ENCODE peak calls at places on chromosomes 12 and 14, in ten cellular contexts. F, W, S, E, U, R, Y, C, H and T are unnamed samples. For H3K9me3, the result is how much of the 10 kb centered on the place peaks cover.

GRCh38 chr12:79848321-79848720 is 86.6 kb downstream of the PPP1R12A start:
- DNase-seq in H (no peak), W (no peak), S (no peak), C (no peak), Y (peak), E (no peak), R (no peak), F (no peak), U (no peak), T (no peak)

GRCh38 chr12:82912406-82912805 is 225.7 kb downstream of the TMTC2 start:
- DNase-seq in U (no peak), Y (no peak), R (no peak), C (no peak), F (no peak), H (no peak), W (no peak), E (no peak), S (no peak), T (no peak)

GRCh38 chr14:68840454-68840853 is 47.6 kb upstream of the ZFP36L1 start:
- DNase-seq in S (no peak), R (no peak), F (no peak), E (no peak), W (no peak), C (no peak), Y (no peak), H (no peak), U (no peak), T (no peak)

GRCh38 chr14:54769955-54770863 is 132.4 kb downstream of the GCH1 start:
- DNase-seq in W (no peak), R (peak), U (no peak), S (no peak), E (no peak), F (no peak), C (no peak), Y (no peak), H (no peak), T (no peak)

GRCh38 chr12:19431407-19432308 is 7.6 kb upstream of the AEBP2 start:
- DNase-seq in C (no peak), E (no peak), H (no peak), F (peak), S (no peak), W (peak), Y (peak), R (no peak), U (no peak), T (no peak)

GRCh38 chr12:104292872-104293794 is 10.4 kb upstream of the EID3 start:
- DNase-seq in C (no peak), F (no peak), S (no peak), U (no peak), W (peak), E (no peak), R (no peak), Y (peak), H (no peak), T (no peak)

GRCh38 chr12:25337916-25338315 is 87.2 kb upstream of the KRAS start:
- DNase-seq in Y (no peak), U (no peak), C (no peak), E (no peak), W (no peak), R (no peak), H (no peak), S (no peak), F (no peak), T (no peak)

GRCh38 chr14:64082837-64083236 is 211.3 kb downstream of the ESR2 start:
- DNase-seq in R (no peak), E (no peak), S (no peak), F (no peak), U (peak), W (no peak), H (no peak), C (peak), Y (peak), T (no peak)

GRCh38 chr14:80202888-80203562 is 8.3 kb downstream of the DIO2 start:
- DNase-seq in S (no peak), F (peak), E (no peak), R (no peak), U (no peak), W (peak), Y (no peak), C (no peak), H (no peak), T (no peak)

GRCh38 chr14:91858536-91859275 is 8.6 kb downstream of the TC2N start:
- DNase-seq in E (no peak), W (peak), R (no peak), S (no peak), C (no peak), F (no peak), Y (peak), H (no peak), U (no peak), T (no peak)

GRCh38 chr14:37230551-37231194 is 32.9 kb downstream of the MIPOL1 start:
- DNase-seq in W (peak), U (peak), R (no peak), E (peak), Y (peak), C (no peak), H (peak), F (no peak), S (no peak), T (no peak)

GRCh38 chr12:120759591-120760348 is 34.1 kb downstream of the ACADS start:
- DNase-seq in E (no peak), U (no peak), F (no peak), R (peak), H (no peak), W (no peak), Y (no peak), S (no peak), C (no peak), T (no peak)

GRCh38 chr12:49369723-49370145 is 2.5 kb downstream of the SPATS2 start:
- DNase-seq in R (no peak), S (no peak), C (no peak), Y (peak), H (no peak), U (peak), F (peak), E (no peak), W (peak), T (no peak)

GRCh38 chr12:85625467-85625866 is 210.7 kb downstream of the RASSF9 start:
- DNase-seq in S (no peak), C (no peak), R (no peak), E (no peak), W (no peak), Y (no peak), H (no peak), U (no peak), F (no peak), T (no peak)

GRCh38 chr14:68676511-68676943 is 116.3 kb downstream of the ZFP36L1 start:
- DNase-seq in H (no peak), Y (no peak), E (no peak), R (no peak), C (peak), U (no peak), S (no peak), F (peak), W (no peak), T (no peak)

GRCh38 chr12:110861729-110862128 is 14.9 kb downstream of the CCDC63 start:
- DNase-seq in U (no peak), R (no peak), S (no peak), H (no peak), W (no peak), Y (no peak), C (no peak), E (no peak), F (peak), T (no peak)

GRCh38 chr12:71216725-71217579 is 59.2 kb upstream of the TSPAN8 start:
- DNase-seq in C (peak), W (peak), R (no peak), E (no peak), Y (peak), U (peak), F (peak), H (peak), S (no peak), T (no peak)

GRCh38 chr14:96062506-96062905 is 23.3 kb downstream of the C14orf132 start:
- DNase-seq in Y (no peak), U (no peak), S (no peak), E (no peak), C (peak), F (no peak), R (no peak), H (no peak), W (no peak), T (no peak)

GRCh38 chr14:64746298-64747250 is 42.4 kb downstream of the PLEKHG3 start:
- DNase-seq in Y (no peak), W (no peak), E (no peak), R (no peak), H (no peak), U (no peak), F (no peak), S (no peak), C (no peak), T (no peak)

GRCh38 chr12:109092484-109093021 is 719 bp downstream of the ALKBH2 start:
- DNase-seq in C (peak), S (no peak), U (no peak), F (no peak), Y (no peak), W (no peak), H (no peak), E (no peak), R (no peak), T (no peak)

GRCh38 chr14:35952584-35952983 is 126.4 kb downstream of the BRMS1L start:
- DNase-seq in W (no peak), Y (no peak), H (no peak), F (no peak), E (no peak), U (no peak), R (no peak), S (no peak), C (no peak), T (no peak)

GRCh38 chr12:111645433-111645832 is 40.3 kb downstream of the BRAP start:
- DNase-seq in F (no peak), Y (peak), E (no peak), U (no peak), C (no peak), S (no peak), H (no peak), W (peak), R (no peak), T (no peak)

GRCh38 chr12:111607239-111607638 is 8.1 kb upstream of the ATXN2 start:
- DNase-seq in R (no peak), S (no peak), U (no peak), Y (no peak), E (no peak), H (no peak), W (no peak), F (no peak), C (no peak), T (no peak)

GRCh38 chr12:119444462-119445044 is 110.0 kb downstream of the CCDC60 start:
- DNase-seq in U (no peak), E (peak), R (no peak), W (peak), C (no peak), Y (no peak), H (peak), S (peak), F (peak), T (no peak)

GRCh38 chr14:50560929-50561280 is 960 bp downstream of the ATL1 start:
- DNase-seq in C (peak), H (peak), W (peak), F (peak), R (peak), S (peak), Y (peak), E (peak), U (peak), T (peak)

GRCh38 chr12:30450872-30451271 is 244.8 kb downstream of the IPO8 start:
- DNase-seq in H (no peak), W (no peak), E (no peak), F (no peak), C (no peak), S (no peak), U (no peak), R (no peak), Y (peak), T (no peak)

GRCh38 chr12:47828967-47829482 is 9.3 kb upstream of the HDAC7 start:
- DNase-seq in R (peak), E (no peak), H (no peak), F (no peak), S (peak), C (peak), Y (peak), W (peak), U (peak), T (no peak)

GRCh38 chr12:6332459-6332858 is 9.4 kb downstream of the TNFRSF1A start:
- DNase-seq in S (no peak), Y (peak), U (no peak), C (no peak), F (no peak), H (no peak), W (peak), R (no peak), E (no peak), T (no peak)
- H3K9me3 ChIP-seq in S (under half), Y (under half), U (under half), C (under half), F (under half), H (under half), W (under half), R (under half), E (under half), T (under half)

GRCh38 chr14:22334275-22334577 is 254.8 kb downstream of the DAD1 start:
- DNase-seq in F (no peak), E (no peak), C (no peak), H (no peak), R (no peak), Y (no peak), U (no peak), S (no peak), W (no peak), T (no peak)
- H3K27ac ChIP-seq in F (no peak), E (no peak), C (no peak), H (no peak), R (no peak), Y (no peak), U (no peak), S (no peak), W (peak), T (no peak)

GRCh38 chr12:10234562-10234961 is 21.9 kb downstream of the GABARAPL1 start:
- DNase-seq in H (no peak), U (no peak), Y (no peak), R (no peak), W (no peak), F (no peak), E (no peak), S (no peak), C (no peak), T (no peak)

GRCh38 chr12:10241276-10241675 is 28.6 kb downstream of the GABARAPL1 start:
- DNase-seq in C (no peak), H (no peak), F (no peak), E (no peak), S (no peak), R (no peak), Y (no peak), U (no peak), W (no peak), T (no peak)

GRCh38 chr12:10241781-10242180 is 29.1 kb downstream of the GABARAPL1 start:
- DNase-seq in W (no peak), S (no peak), Y (peak), R (no peak), H (no peak), E (no peak), F (no peak), U (no peak), C (no peak), T (no peak)

GRCh38 chr12:10235761-10236631 is 23.3 kb downstream of the GABARAPL1 start:
- DNase-seq in U (no peak), F (peak), S (peak), C (no peak), H (no peak), E (peak), R (no peak), Y (peak), W (peak), T (peak)

DNA sequence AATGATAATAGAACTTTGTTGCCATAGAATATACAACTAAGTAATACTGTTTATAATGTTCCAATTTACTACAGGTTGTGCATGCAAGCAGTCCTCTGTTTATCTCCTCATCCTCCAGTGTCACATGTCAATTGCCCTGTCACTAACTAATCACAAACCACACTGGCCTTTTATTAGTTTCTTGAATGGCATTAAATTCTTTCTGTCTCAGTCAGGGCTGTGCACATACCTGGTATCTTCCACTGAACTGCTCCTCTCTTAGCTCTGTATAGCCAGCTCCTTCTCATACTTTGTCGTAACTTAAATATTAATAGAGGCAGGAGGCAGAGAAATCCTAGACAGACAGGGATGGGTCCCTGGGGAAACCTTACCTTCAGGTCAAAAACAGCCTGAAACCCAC is 24.0 kb downstream of the GABARAPL1 start:
- DNase-seq in U (no peak), W (no peak), E (no peak), C (no peak), S (no peak), H (no peak), Y (no peak), R (no peak), F (no peak), T (no peak)
- H3K9me3 ChIP-seq in U (under half), W (under half), E (under half), C (under half), S (under half), H (under half), Y (under half), R (under half), F (under half), T (under half)

GRCh38 chr14:31952573-31952972 is 124.5 kb upstream of the ARHGAP5 start:
- DNase-seq in U (no peak), E (no peak), R (no peak), S (no peak), F (no peak), W (no peak), H (no peak), C (no peak), Y (no peak), T (no peak)

GRCh38 chr14:31950760-31951637 is 126.1 kb upstream of the ARHGAP5 start:
- DNase-seq in U (peak), C (no peak), W (peak), Y (peak), S (peak), E (no peak), F (peak), H (no peak), R (peak), T (no peak)

GRCh38 chr14:31949709-31950108 is 127.4 kb upstream of the ARHGAP5 start:
- DNase-seq in U (no peak), Y (peak), H (no peak), W (peak), S (no peak), R (no peak), C (no peak), F (no peak), E (no peak), T (no peak)

GRCh38 chr14:31951638-31951964 is 125.5 kb upstream of the ARHGAP5 start:
- DNase-seq in Y (no peak), R (no peak), U (no peak), H (no peak), S (no peak), F (no peak), E (no peak), C (no peak), W (no peak), T (no peak)

GRCh38 chr14:31950331-31950730 is 126.8 kb upstream of the ARHGAP5 start:
- DNase-seq in Y (no peak), F (no peak), E (no peak), W (no peak), C (no peak), U (no peak), R (no peak), S (no peak), H (no peak), T (no peak)
- H3K27ac ChIP-seq in Y (no peak), F (no peak), E (no peak), W (peak), C (no peak), U (no peak), R (no peak), S (no peak), H (no peak), T (no peak)